ENCODE peak calls at places on chromosomes 1 and 21, in four cellular contexts. One of them, this sample, is unnamed.

GRCh38 chr1:176847052-176847451 is 317.5 kb downstream of the ASTN1 start:
- DNase-seq in left colon: peak
- DNase-seq in kidney: no peak
- DNase-seq in G401: no peak
- DNase-seq in this sample: no peak

GRCh38 chr1:39960461-39960958 is 5.6 kb downstream of the MFSD2A start:
- DNase-seq in left colon: peak
- DNase-seq in kidney: no peak
- DNase-seq in G401: no peak
- DNase-seq in this sample: peak

GRCh38 chr21:41369105-41369914 is 7.5 kb downstream of the MX2 start:
- DNase-seq in left colon: no peak
- DNase-seq in kidney: no peak
- DNase-seq in G401: no peak
- DNase-seq in this sample: no peak

GRCh38 chr1:3771108-3772026 is 1.2 kb upstream of the SMIM1 start:
- DNase-seq in left colon: no peak
- DNase-seq in kidney: peak
- DNase-seq in G401: no peak
- DNase-seq in this sample: no peak

GRCh38 chr1:171664976-171665375 is 12.5 kb upstream of the MYOC start:
- DNase-seq in left colon: no peak
- DNase-seq in kidney: no peak
- DNase-seq in G401: no peak
- DNase-seq in this sample: no peak

GRCh38 chr1:47024138-47024856 is 828 bp downstream of the CYP4X1 start:
- DNase-seq in left colon: no peak
- DNase-seq in kidney: no peak
- DNase-seq in G401: peak
- DNase-seq in this sample: no peak

GRCh38 chr1:94992161-94992560 is 65.3 kb upstream of the CNN3 start:
- DNase-seq in left colon: no peak
- DNase-seq in kidney: no peak
- DNase-seq in G401: no peak
- DNase-seq in this sample: no peak

GRCh38 chr1:151934048-151934493 is 24.8 kb upstream of the THEM4 start:
- DNase-seq in left colon: no peak
- DNase-seq in kidney: no peak
- DNase-seq in G401: peak
- DNase-seq in this sample: no peak

GRCh38 chr1:178966312-178966711 is 59.4 kb upstream of the FAM20B start:
- DNase-seq in left colon: no peak
- DNase-seq in kidney: no peak
- DNase-seq in G401: no peak
- DNase-seq in this sample: no peak